ENCODE peak calls at places on chromosomes 7 and 10, in seven cellular contexts. F is iPS-NIHi11, G is T-helper 9 cell, T is GM19239, I is left colon, V is GM04504, M is cardiac septum. S is an unnamed sample.

GRCh38 chr10:49562893-49563292 is 24.0 kb upstream of the ERCC6 start:
- DNase-seq in F (no peak), V (no peak), T (no peak), I (no peak), M (no peak), G (no peak), S (no peak)

GRCh38 chr7:65980478-65981250 is 1.3 kb downstream of the GUSB start:
- DNase-seq in V (no peak), T (peak), G (peak), I (peak), M (peak), F (no peak), S (peak)

GRCh38 chr10:103350175-103350521 is 792 bp downstream of the PCGF6 start:
- DNase-seq in I (no peak), M (no peak), V (no peak), G (no peak), T (no peak), F (no peak), S (no peak)

GRCh38 chr7:141974831-141975230 is 1.3 kb upstream of the TAS2R38 start:
- DNase-seq in T (no peak), V (no peak), F (no peak), G (no peak), M (no peak), I (no peak), S (no peak)

GRCh38 chr10:89853796-89854195 is 152.4 kb downstream of the KIF20B start:
- DNase-seq in G (no peak), F (peak), V (no peak), T (no peak), M (no peak), I (no peak), S (no peak)

GRCh38 chr7:100933735-100934134 is 15.6 kb upstream of the MUC3A start:
- DNase-seq in T (no peak), F (no peak), G (no peak), I (no peak), M (no peak), V (no peak), S (no peak)

GRCh38 chr7:16926861-16927260 is 45.1 kb upstream of the AGR3 start:
- DNase-seq in T (no peak), M (no peak), G (no peak), V (no peak), F (no peak), I (no peak), S (no peak)

GRCh38 chr7:157875230-157876179 is 538.7 kb downstream of the DNAJB6 start:
- DNase-seq in I (peak), T (no peak), M (no peak), V (no peak), F (no peak), G (peak), S (peak)

GRCh38 chr10:125171402-125172316 is 11.3 kb upstream of the CTBP2 start:
- DNase-seq in T (no peak), M (no peak), G (no peak), F (no peak), V (no peak), I (no peak), S (no peak)

GRCh38 chr10:12465385-12466136 is 116.2 kb downstream of the CAMK1D start:
- DNase-seq in I (no peak), M (no peak), G (no peak), F (no peak), T (no peak), V (no peak), S (no peak)

GRCh38 chr7:116327751-116328150 is 117.4 kb downstream of the TES start:
- DNase-seq in F (no peak), V (peak), G (no peak), I (no peak), M (no peak), T (no peak), S (no peak)

GRCh38 chr10:28600056-28600455 is 67.1 kb downstream of the WAC start:
- DNase-seq in T (no peak), F (no peak), G (no peak), M (no peak), V (peak), I (no peak), S (no peak)

GRCh38 chr10:126496771-126497545 is 108.7 kb upstream of the ADAM12 start:
- DNase-seq in T (no peak), F (no peak), M (no peak), V (no peak), I (no peak), G (no peak), S (no peak)

GRCh38 chr10:108911814-108912541 is 1011.3 kb downstream of the XPNPEP1 start:
- DNase-seq in I (peak), M (no peak), F (peak), T (no peak), G (no peak), V (peak), S (no peak)

GRCh38 chr10:133129151-133129853 is 30.7 kb upstream of the KNDC1 start:
- DNase-seq in T (no peak), V (no peak), I (no peak), G (no peak), F (peak), M (peak), S (no peak)

GRCh38 chr10:6033954-6034353 is 28.2 kb downstream of the IL2RA start:
- DNase-seq in V (no peak), G (no peak), F (no peak), I (no peak), M (no peak), T (no peak), S (no peak)

GRCh38 chr10:61850376-61850775 is 51.1 kb upstream of the ARID5B start:
- DNase-seq in T (no peak), M (no peak), F (no peak), I (no peak), G (no peak), V (no peak), S (no peak)

GRCh38 chr7:84492565-84493034 is 298.0 kb upstream of the SEMA3A start:
- DNase-seq in I (no peak), T (no peak), V (peak), G (no peak), M (no peak), F (no peak), S (no peak)

GRCh38 chr7:25643285-25643684 is 415.0 kb upstream of the NPVF start:
- DNase-seq in F (no peak), V (no peak), I (no peak), G (no peak), T (no peak), M (no peak), S (no peak)

GRCh38 chr10:10092581-10092980 is 925.1 kb upstream of the CELF2 start:
- DNase-seq in F (peak), I (no peak), V (no peak), G (no peak), T (no peak), M (no peak), S (no peak)

GRCh38 chr7:20199015-20199737 is 18.0 kb downstream of the MACC1 start:
- DNase-seq in T (peak), V (peak), I (peak), F (peak), G (no peak), M (no peak), S (no peak)

S was measured in T-cell.